ENCODE peak calls at places on chromosomes 3 and 15, in seven cellular contexts. One of them, this sample, is unnamed.
A peak's percentile ranks its signal among the peaks of the same experiment; 100 is the strongest.

GRCh38 chr3:142353571-142353970 is 94.3 kb downstream of the XRN1 start:
- DNase-seq in amniotic stem cell: no peak
- DNase-seq in H54: no peak
- DNase-seq in ovary: no peak
- DNase-seq in stimulated activated CD8-positive, alpha-beta memory T cell treated with anti-CD3 and anti-CD28 coated beads, Interleukin-15, amount 100 ng/mL, for 24 hours: no peak
- DNase-seq in substantia nigra: no peak
- DNase-seq in thyroid gland: no peak
- DNase-seq in this sample: no peak

GRCh38 chr15:40511093-40511471 is 40.3 kb downstream of the CHST14 start:
- DNase-seq in thyroid gland: no peak
- DNase-seq in amniotic stem cell: no peak
- DNase-seq in H54: no peak
- DNase-seq in ovary: no peak
- DNase-seq in stimulated activated CD8-positive, alpha-beta memory T cell treated with anti-CD3 and anti-CD28 coated beads, Interleukin-15, amount 100 ng/mL, for 24 hours: no peak
- DNase-seq in substantia nigra: no peak
- DNase-seq in this sample: peak; percentile 16

GRCh38 chr3:156604642-156605144 is 49.8 kb upstream of the SSR3 start:
- DNase-seq in substantia nigra: no peak
- DNase-seq in stimulated activated CD8-positive, alpha-beta memory T cell treated with anti-CD3 and anti-CD28 coated beads, Interleukin-15, amount 100 ng/mL, for 24 hours: no peak
- DNase-seq in thyroid gland: no peak
- DNase-seq in ovary: no peak
- DNase-seq in amniotic stem cell: no peak
- DNase-seq in H54: no peak
- DNase-seq in this sample: no peak

GRCh38 chr3:128804017-128804816 is 75.2 kb upstream of the ACAD9 start:
- DNase-seq in H54: peak; percentile 24
- DNase-seq in amniotic stem cell: no peak
- DNase-seq in ovary: no peak
- DNase-seq in stimulated activated CD8-positive, alpha-beta memory T cell treated with anti-CD3 and anti-CD28 coated beads, Interleukin-15, amount 100 ng/mL, for 24 hours: no peak
- DNase-seq in thyroid gland: no peak
- DNase-seq in substantia nigra: no peak
- DNase-seq in this sample: no peak

GRCh38 chr15:74592222-74592621 is 23.4 kb upstream of the CLK3 start:
- DNase-seq in substantia nigra: no peak
- DNase-seq in amniotic stem cell: no peak
- DNase-seq in ovary: no peak
- DNase-seq in H54: no peak
- DNase-seq in thyroid gland: no peak
- DNase-seq in stimulated activated CD8-positive, alpha-beta memory T cell treated with anti-CD3 and anti-CD28 coated beads, Interleukin-15, amount 100 ng/mL, for 24 hours: no peak
- DNase-seq in this sample: peak; percentile 59

GRCh38 chr15:57920916-57921315 is 144.6 kb downstream of the ALDH1A2 start:
- DNase-seq in ovary: no peak
- DNase-seq in thyroid gland: no peak
- DNase-seq in substantia nigra: no peak
- DNase-seq in stimulated activated CD8-positive, alpha-beta memory T cell treated with anti-CD3 and anti-CD28 coated beads, Interleukin-15, amount 100 ng/mL, for 24 hours: no peak
- DNase-seq in H54: no peak
- DNase-seq in amniotic stem cell: no peak
- DNase-seq in this sample: no peak

GRCh38 chr15:47726399-47726823 is 9.1 kb downstream of the SEMA6D start:
- DNase-seq in stimulated activated CD8-positive, alpha-beta memory T cell treated with anti-CD3 and anti-CD28 coated beads, Interleukin-15, amount 100 ng/mL, for 24 hours: no peak
- DNase-seq in thyroid gland: peak; percentile 11
- DNase-seq in H54: no peak
- DNase-seq in substantia nigra: no peak
- DNase-seq in ovary: no peak
- DNase-seq in amniotic stem cell: no peak
- DNase-seq in this sample: no peak

GRCh38 chr3:10745392-10745791 is 70.6 kb upstream of the SLC6A11 start:
- DNase-seq in stimulated activated CD8-positive, alpha-beta memory T cell treated with anti-CD3 and anti-CD28 coated beads, Interleukin-15, amount 100 ng/mL, for 24 hours: no peak
- DNase-seq in thyroid gland: no peak
- DNase-seq in ovary: no peak
- DNase-seq in substantia nigra: no peak
- DNase-seq in amniotic stem cell: no peak
- DNase-seq in H54: no peak
- DNase-seq in this sample: no peak

GRCh38 chr3:34483290-34483887 is 685.0 kb downstream of the PDCD6IP start:
- DNase-seq in H54: no peak
- DNase-seq in amniotic stem cell: no peak
- DNase-seq in thyroid gland: no peak
- DNase-seq in stimulated activated CD8-positive, alpha-beta memory T cell treated with anti-CD3 and anti-CD28 coated beads, Interleukin-15, amount 100 ng/mL, for 24 hours: no peak
- DNase-seq in substantia nigra: no peak
- DNase-seq in ovary: no peak
- DNase-seq in this sample: no peak

GRCh38 chr3:67067251-67067650 is 69.1 kb downstream of the KBTBD8 start:
- DNase-seq in H54: no peak
- DNase-seq in stimulated activated CD8-positive, alpha-beta memory T cell treated with anti-CD3 and anti-CD28 coated beads, Interleukin-15, amount 100 ng/mL, for 24 hours: no peak
- DNase-seq in ovary: no peak
- DNase-seq in substantia nigra: no peak
- DNase-seq in amniotic stem cell: no peak
- DNase-seq in thyroid gland: no peak
- DNase-seq in this sample: no peak

GRCh38 chr15:89575146-89575655 is at the start of gene TICRR:
- DNase-seq in amniotic stem cell: peak; percentile 99
- DNase-seq in H54: peak; percentile 78
- DNase-seq in stimulated activated CD8-positive, alpha-beta memory T cell treated with anti-CD3 and anti-CD28 coated beads, Interleukin-15, amount 100 ng/mL, for 24 hours: peak; percentile 66
- DNase-seq in ovary: peak; percentile 95
- DNase-seq in substantia nigra: peak; percentile 90
- DNase-seq in thyroid gland: peak; percentile 96
- DNase-seq in this sample: peak; percentile 97

This sample was measured in body of pancreas.